ENCODE peak calls at places on chromosomes 6 and 20, in four cellular contexts. W is HCT116, A is H1, S is K562. T is an unnamed sample.

GRCh38 chr20:34522969-34523871 is 7.0 kb downstream of the DYNLRB1 start:
- DNase-seq in S (peak), A (no peak), W (peak), T (peak)

GRCh38 chr6:33896391-33897192 is 92.8 kb upstream of the MLN start:
- DNase-seq in A (no peak), W (no peak), S (peak), T (no peak)

GRCh38 chr6:18343741-18344140 is 43.4 kb upstream of the RNF144B start:
- DNase-seq in W (no peak), S (no peak), A (no peak), T (no peak)

GRCh38 chr6:143727035-143727434 is 49.3 kb downstream of the PHACTR2 start:
- DNase-seq in W (no peak), S (no peak), A (no peak), T (no peak)

GRCh38 chr6:143694560-143694959 is 16.8 kb downstream of the PHACTR2 start:
- DNase-seq in A (no peak), S (no peak), W (no peak), T (no peak)

GRCh38 chr6:33621396-33622388 is 570 bp downstream of the ITPR3 start:
- DNase-seq in A (no peak), W (no peak), S (peak), T (no peak)

GRCh38 chr6:157520986-157521664 is 140.1 kb downstream of the ZDHHC14 start:
- DNase-seq in S (no peak), A (no peak), W (no peak), T (no peak)

GRCh38 chr6:40877362-40877761 is 161.7 kb downstream of the UNC5CL start:
- DNase-seq in W (no peak), S (no peak), A (no peak), T (no peak)

GRCh38 chr6:42404494-42404893 is 47.2 kb downstream of the TRERF1 start:
- DNase-seq in A (peak), W (peak), S (peak), T (no peak)

GRCh38 chr6:27814665-27815424 is 97.4 kb downstream of the OR2B2 start:
- DNase-seq in A (peak), S (no peak), W (peak), T (peak)

GRCh38 chr6:118709859-118710350 is 58.5 kb upstream of the CEP85L start:
- DNase-seq in W (no peak), S (peak), A (no peak), T (no peak)

GRCh38 chr6:156718647-156719394 is 58.4 kb upstream of the ARID1B start:
- DNase-seq in S (peak), W (peak), A (no peak), T (peak)

GRCh38 chr6:40348591-40348990 is 238.6 kb downstream of the LRFN2 start:
- DNase-seq in A (no peak), W (no peak), S (no peak), T (no peak)

GRCh38 chr20:31538327-31538726 is 24.1 kb downstream of the HM13 start:
- DNase-seq in S (no peak), A (no peak), W (no peak), T (no peak)

GRCh38 chr6:7172605-7173185 is 64.9 kb downstream of the RREB1 start:
- DNase-seq in W (no peak), S (no peak), A (no peak), T (no peak)

GRCh38 chr20:956330-956951 is 40.3 kb upstream of the ANGPT4 start:
- DNase-seq in W (peak), S (peak), A (peak), T (peak)

GRCh38 chr6:136792066-136792944 is at the start of gene MAP3K5:
- DNase-seq in W (peak), S (peak), A (no peak), T (peak)

GRCh38 chr20:45405566-45406259 is 2.4 kb upstream of the DBNDD2 start:
- DNase-seq in W (no peak), A (no peak), S (peak), T (no peak)

GRCh38 chr6:84459401-84459800 is 232.0 kb upstream of the CEP162 start:
- DNase-seq in S (no peak), A (no peak), W (no peak), T (no peak)

GRCh38 chr6:89689732-89690131 is 51.2 kb upstream of the LYRM2 start:
- DNase-seq in W (no peak), S (no peak), A (peak), T (no peak)
- TF ChIP-seq FOSL1 in W (no peak), S (no peak), A (no peak), T (no peak)

GRCh38 chr6:5285526-5285925 is 24.2 kb downstream of the FARS2 start:
- DNase-seq in A (no peak), W (no peak), S (no peak), T (no peak)

GRCh38 chr6:5285081-5285480 is 23.8 kb downstream of the FARS2 start:
- DNase-seq in S (no peak), W (no peak), A (no peak), T (no peak)

GRCh38 chr6:5287966-5288297 is 26.6 kb downstream of the FARS2 start:
- DNase-seq in W (no peak), S (no peak), A (no peak), T (no peak)

GRCh38 chr6:5287205-5287965 is 26.1 kb downstream of the FARS2 start:
- DNase-seq in S (no peak), W (no peak), A (no peak), T (no peak)

DNA sequence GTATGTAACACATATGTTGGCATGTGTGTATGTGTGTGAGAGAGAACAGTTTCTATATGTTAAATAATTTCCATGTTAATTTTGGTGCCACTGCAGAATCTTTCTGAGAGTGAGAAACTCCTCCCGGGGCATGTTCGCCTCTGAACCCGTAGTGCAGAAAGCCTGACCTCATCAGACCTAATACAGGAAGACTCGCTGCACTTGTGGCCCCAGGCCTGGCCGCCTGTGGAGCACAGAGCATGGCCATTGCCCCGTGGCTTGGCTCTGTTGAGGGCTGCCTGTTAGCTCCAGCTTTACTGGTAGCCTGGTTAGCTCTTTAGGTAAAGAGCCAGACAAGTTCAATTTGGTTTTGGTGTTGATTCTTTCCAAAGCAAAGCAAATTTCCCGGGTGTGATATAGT is 25.5 kb downstream of the FARS2 start:
- DNase-seq in A (no peak), S (no peak), W (no peak), T (no peak)
- TF ChIP-seq ATF3 in A (no peak), S (no peak), W (no peak), T (no peak)

DNA sequence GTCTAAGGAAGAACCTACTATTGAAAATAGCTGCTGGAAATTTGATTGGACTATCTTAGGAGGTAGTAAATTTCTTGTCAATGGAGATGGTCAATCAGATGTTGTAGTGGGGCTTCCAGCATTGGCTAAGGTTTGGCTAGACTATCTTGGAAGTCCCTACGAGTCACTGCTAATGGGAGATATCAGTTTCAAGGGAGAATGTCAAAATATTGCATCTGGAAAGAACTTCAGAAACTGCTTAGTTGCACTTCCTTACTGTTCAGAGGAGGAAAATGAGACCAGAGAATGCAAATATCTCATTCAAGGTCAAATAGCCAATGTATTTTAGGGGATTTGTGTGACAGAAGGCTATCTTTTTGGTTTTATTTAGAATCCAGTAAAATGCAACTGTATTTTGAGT is 53.5 kb upstream of the CCN2 start:
- DNase-seq in W (no peak), A (no peak), S (no peak), T (no peak)
- TF ChIP-seq FOSL1 in W (no peak), A (no peak), S (no peak), T (no peak)

GRCh38 chr6:130191376-130191702 is 31.4 kb downstream of the SAMD3 start:
- DNase-seq in W (no peak), S (no peak), A (no peak), T (no peak)
- TF ChIP-seq ATF3 in W (no peak), S (no peak), A (no peak), T (no peak)

DNA sequence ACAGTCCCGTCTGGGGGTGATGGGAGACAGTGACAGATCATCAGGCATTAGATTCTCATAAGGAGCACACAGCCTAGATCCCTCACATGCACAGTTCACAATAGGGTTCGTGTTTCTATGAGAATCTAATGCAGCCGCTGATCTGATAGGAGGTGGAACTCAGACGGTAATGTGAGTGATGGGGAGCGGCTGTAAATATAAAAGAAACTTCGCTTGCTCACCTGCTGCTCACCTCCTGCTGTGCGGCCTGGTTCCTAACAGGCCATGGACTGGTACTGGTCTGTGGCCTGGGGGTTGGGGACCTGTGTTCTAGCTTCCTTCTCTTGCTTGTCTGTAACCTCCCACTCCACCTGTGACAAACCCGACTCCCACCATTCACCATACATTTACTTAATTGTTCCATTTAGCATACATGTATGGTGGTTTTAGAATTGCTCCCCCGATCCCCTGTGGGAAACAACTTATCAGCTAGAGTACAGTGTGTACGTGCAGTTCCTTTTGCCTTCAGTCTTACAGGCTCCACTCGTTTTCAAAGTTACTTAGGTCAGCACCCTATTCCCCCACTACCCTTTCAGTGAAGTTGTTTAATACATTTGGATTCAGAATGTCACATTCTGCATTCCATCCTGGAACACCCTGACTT is 4.0 kb downstream of the MANBAL start:
- DNase-seq in S (no peak), W (no peak), A (no peak), T (no peak)
- TF ChIP-seq FOSL1 in S (no peak), W (no peak), A (no peak), T (no peak)

DNA sequence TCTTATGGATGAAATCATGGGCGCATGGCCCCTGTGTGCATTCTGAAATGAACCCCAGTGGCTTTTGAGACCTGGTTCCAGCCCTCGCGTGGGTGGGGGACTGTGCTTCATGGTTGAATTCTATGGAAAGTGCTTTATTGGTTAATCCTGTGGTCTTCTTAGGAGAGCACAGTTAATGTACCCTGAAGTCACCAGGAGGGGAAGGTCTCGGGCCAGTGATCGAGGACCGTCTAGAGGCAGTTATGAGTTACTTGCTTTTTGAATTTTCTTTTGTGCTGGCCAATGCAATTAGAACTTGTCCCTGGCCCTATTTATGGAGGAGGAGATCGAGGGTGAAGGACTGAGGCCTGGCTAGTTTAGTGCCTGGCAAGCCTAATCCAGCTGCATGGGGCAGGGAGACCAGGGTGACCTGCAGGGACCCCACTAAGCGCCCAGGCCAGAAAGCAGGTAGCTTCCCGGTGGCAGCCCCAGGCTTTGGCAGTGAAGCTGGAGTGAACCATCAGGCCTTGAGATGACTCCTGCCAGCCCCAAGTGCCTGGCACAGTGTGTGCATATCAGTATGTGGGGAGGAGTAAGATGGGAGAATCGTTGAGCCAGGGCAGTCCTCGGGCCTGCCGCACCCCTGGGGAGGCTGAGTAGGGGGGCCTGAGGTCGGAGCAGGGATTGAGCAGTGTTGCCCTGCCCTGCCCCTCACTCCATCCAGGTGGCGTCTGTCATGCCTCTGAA is 144.6 kb upstream of the RNF24 start:
- DNase-seq in S (no peak), W (no peak), A (no peak), T (no peak)
- TF ChIP-seq ATF3 in S (no peak), W (no peak), A (no peak), T (no peak)

GRCh38 chr6:54909184-54909583 is 62.6 kb downstream of the FAM83B start:
- DNase-seq in W (no peak), A (no peak), S (no peak), T (no peak)

GRCh38 chr6:54899986-54900385 is 53.4 kb downstream of the FAM83B start:
- DNase-seq in A (no peak), W (no peak), S (no peak), T (no peak)

GRCh38 chr6:54899442-54899841 is 52.9 kb downstream of the FAM83B start:
- DNase-seq in A (no peak), W (no peak), S (no peak), T (no peak)

GRCh38 chr6:54907316-54907715 is 60.7 kb downstream of the FAM83B start:
- DNase-seq in S (no peak), W (no peak), A (no peak), T (no peak)

DNA sequence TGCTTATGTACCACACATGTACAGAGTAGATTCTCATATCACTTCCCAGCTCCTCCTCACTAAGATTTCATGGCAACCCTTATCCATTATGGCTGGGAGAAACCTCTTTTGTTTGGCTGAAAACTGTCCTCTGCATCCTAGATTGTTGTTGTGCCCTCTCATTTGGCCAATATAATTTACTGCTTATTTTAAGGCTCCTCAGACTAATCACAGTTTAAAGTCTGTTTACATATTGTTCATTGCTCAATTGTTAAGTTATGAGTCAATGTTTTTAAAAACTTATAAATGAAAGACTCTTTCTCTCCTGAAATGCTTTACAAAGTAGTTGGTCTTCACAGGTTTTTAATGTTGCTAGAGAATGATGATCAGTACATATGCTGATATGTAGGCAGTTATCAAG is 57.3 kb downstream of the FAM83B start:
- DNase-seq in A (no peak), W (no peak), S (no peak), T (no peak)
- TF ChIP-seq FOSL1 in A (no peak), W (no peak), S (no peak), T (no peak)

DNA sequence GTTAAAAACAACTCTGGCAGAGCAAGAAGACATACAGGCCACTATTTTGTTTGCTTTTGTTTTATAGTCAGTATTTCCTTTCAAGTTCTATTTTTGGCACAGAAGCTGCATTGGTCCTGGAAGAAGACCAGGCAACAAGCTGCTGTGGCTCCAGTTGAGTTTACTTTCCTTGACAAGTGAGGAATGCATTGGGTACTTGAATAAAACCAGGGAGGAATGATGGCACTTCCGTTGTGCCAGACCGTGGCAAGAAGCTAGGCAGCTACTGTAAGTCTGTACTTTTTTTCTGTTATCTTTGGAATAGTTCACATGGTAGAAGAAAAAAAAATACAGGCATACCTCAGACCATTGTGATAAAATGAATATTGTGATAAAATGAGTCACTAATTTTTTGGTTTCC is 66.3 kb downstream of the NCOA3 start:
- DNase-seq in W (no peak), A (no peak), S (no peak), T (peak)
- TF ChIP-seq ATF3 in W (no peak), A (no peak), S (no peak), T (no peak)

DNA sequence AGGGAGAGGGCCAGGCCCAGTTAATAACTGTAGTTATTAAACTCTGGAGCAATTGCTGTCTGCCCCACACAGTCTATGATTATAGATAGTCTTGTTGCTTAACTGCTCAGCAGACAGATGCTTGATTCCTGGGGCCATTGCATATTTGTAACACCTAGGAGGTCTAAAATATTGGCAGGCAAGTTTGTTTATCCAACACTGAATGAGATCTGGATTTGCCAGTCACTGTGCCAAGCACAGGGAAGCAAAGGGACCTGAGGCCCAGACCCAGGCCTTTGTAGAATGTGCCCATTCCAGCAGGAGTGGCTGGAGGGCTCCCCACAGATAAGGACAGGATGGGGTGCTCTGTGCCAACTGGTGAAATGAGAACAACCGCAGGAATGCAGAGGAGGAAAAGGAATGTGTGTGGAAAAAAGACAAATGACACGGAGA is 17.6 kb upstream of the ENTPD6 start:
- DNase-seq in S (no peak), A (no peak), W (no peak), T (no peak)
- TF ChIP-seq FOSL1 in S (no peak), A (no peak), W (no peak), T (no peak)

GRCh38 chr20:14921546-14921945 is 584.1 kb upstream of the FLRT3 start:
- DNase-seq in S (no peak), A (no peak), W (no peak), T (no peak)
- TF ChIP-seq ATF3 in S (no peak), A (no peak), W (no peak), T (no peak)

T was measured in HepG2.